ENCODE peak calls at places on chromosomes 12 and 14, in four cellular contexts. Q is keratinocyte, R is testis, T is A673. X is an unnamed sample. For H3K4me1, the result is how much of the 10 kb centered on the place peaks cover.

GRCh38 chr12:69534389-69534822 is 50.9 kb upstream of the CCT2 start:
- DNase-seq in T (peak), Q (peak), R (peak), X (peak)

GRCh38 chr12:117538032-117538690 is 176.7 kb upstream of the NOS1 start:
- DNase-seq in Q (no peak), R (no peak), T (no peak), X (no peak)

GRCh38 chr12:94327819-94328218 is 131.8 kb downstream of the CEP83 start:
- DNase-seq in Q (no peak), T (no peak), R (no peak), X (no peak)

GRCh38 chr12:117863004-117863709 is 105.6 kb downstream of the KSR2 start:
- DNase-seq in R (no peak), T (no peak), Q (no peak), X (no peak)

GRCh38 chr14:22427771-22428228 is 161.2 kb downstream of the DAD1 start:
- DNase-seq in R (no peak), Q (no peak), T (peak), X (no peak)

GRCh38 chr14:55136868-55137785 is 8.1 kb downstream of the LGALS3 start:
- DNase-seq in Q (no peak), R (peak), T (no peak), X (no peak)

GRCh38 chr12:22287776-22288621 is 46.5 kb downstream of the ST8SIA1 start:
- DNase-seq in T (no peak), R (no peak), Q (no peak), X (no peak)

GRCh38 chr14:69739486-69739885 is 27.5 kb upstream of the SRSF5 start:
- DNase-seq in T (no peak), R (no peak), Q (no peak), X (no peak)

GRCh38 chr14:61033024-61033423 is 52.0 kb downstream of the SLC38A6 start:
- DNase-seq in R (no peak), T (no peak), Q (no peak), X (no peak)

GRCh38 chr12:21305666-21306065 is 29.1 kb downstream of the SLCO1A2 start:
- DNase-seq in Q (no peak), T (no peak), R (no peak), X (no peak)

GRCh38 chr12:115712676-115713075 is 564.8 kb downstream of the MED13L start:
- DNase-seq in T (no peak), Q (no peak), R (no peak), X (no peak)
- H3K4me1 ChIP-seq in T (under half), Q (under half), R (under half), X (under half)

DNA sequence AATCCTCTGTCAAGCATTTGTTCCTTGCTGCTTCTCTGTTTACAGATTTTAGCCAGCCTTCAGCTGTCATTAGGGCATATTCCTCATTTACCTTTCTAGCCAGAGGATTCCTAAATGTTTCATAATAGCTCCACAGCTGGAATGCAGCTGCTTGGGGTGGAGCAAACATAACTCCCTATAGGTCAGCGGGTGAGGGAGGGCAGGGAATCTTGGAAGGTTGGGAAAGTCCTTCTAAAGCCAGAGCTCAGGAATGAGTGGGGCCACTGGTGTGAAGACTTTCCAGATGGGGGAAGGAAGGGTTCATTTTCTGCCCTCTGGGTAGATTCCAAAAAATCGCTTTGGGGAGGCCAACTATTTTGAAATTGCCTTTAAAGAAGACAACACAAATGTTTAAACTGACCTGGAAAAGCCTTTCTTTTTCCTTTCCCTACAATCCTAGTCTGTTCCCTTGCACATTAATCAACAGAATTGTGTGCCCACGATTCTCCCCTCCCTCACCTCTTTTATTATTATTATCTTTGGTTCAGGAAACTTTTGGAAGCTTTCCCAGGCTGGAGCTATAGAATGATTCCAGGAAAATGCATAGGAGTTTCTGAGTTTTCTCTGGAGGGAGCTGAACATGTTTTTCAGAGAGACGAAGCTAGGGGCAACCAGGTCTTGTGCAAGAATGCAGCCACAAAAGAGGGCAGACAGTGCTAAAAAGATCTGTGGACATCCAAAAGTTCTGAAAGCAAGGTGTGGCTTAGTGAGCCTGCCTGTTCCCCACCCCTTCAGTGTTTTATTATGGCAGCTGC is 16.5 kb upstream of the IRF2BPL start:
- DNase-seq in T (no peak), Q (no peak), R (peak), X (peak)
- H3K4me1 ChIP-seq in T (half or more), Q (half or more), R (half or more), X (half or more)

GRCh38 chr12:684416-684815 is 21.2 kb upstream of the NINJ2 start:
- DNase-seq in R (no peak), T (no peak), Q (no peak), X (no peak)
- H3K4me1 ChIP-seq in R (under half), T (under half), Q (under half), X (under half)

GRCh38 chr14:74126315-74126714 is 41.6 kb downstream of the LIN52 start:
- DNase-seq in T (no peak), R (no peak), Q (no peak), X (no peak)
- H3K4me1 ChIP-seq in T (under half), R (under half), Q (under half), X (under half)

GRCh38 chr12:77916276-77916675 is 85.6 kb downstream of the NAV3 start:
- DNase-seq in T (peak), R (no peak), Q (no peak), X (no peak)

DNA sequence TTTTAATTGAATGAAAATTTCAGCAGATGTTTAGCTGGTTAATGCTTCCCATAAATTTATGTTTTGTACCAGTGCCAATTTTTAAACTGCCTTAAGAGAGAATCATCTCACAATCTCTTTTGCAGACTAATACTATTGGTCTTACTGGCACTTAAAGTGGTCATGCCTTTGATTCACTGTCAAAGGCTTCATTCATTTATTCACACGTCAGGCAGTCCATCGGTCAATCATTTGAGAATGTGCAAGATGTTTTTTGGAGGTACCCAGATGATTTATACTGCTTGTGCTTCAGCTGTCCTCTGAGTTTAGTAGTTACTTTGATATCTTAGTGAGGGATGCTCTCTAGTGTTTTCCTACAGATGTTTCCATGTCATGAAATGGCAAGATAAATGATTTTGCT is 83.4 kb downstream of the NAV3 start:
- DNase-seq in T (peak), R (no peak), Q (no peak), X (no peak)
- H3K4me1 ChIP-seq in T (under half), R (under half), Q (under half), X (under half)

GRCh38 chr12:95554532-95555071 is 3.3 kb upstream of the USP44 start:
- DNase-seq in R (no peak), T (no peak), Q (no peak), X (no peak)

GRCh38 chr12:95551305-95551704 is at the start of gene USP44:
- DNase-seq in R (no peak), Q (no peak), T (no peak), X (no peak)

GRCh38 chr12:95549392-95550084 is 1.7 kb downstream of the USP44 start:
- DNase-seq in Q (no peak), T (no peak), R (no peak), X (no peak)

GRCh38 chr12:95553202-95553943 is 2.1 kb upstream of the USP44 start:
- DNase-seq in Q (no peak), R (no peak), T (no peak), X (no peak)

GRCh38 chr12:95551913-95552516 is 739 bp upstream of the USP44 start:
- DNase-seq in R (no peak), Q (no peak), T (no peak), X (no peak)
- H3K4me1 ChIP-seq in R (under half), Q (under half), T (under half), X (under half)

DNA sequence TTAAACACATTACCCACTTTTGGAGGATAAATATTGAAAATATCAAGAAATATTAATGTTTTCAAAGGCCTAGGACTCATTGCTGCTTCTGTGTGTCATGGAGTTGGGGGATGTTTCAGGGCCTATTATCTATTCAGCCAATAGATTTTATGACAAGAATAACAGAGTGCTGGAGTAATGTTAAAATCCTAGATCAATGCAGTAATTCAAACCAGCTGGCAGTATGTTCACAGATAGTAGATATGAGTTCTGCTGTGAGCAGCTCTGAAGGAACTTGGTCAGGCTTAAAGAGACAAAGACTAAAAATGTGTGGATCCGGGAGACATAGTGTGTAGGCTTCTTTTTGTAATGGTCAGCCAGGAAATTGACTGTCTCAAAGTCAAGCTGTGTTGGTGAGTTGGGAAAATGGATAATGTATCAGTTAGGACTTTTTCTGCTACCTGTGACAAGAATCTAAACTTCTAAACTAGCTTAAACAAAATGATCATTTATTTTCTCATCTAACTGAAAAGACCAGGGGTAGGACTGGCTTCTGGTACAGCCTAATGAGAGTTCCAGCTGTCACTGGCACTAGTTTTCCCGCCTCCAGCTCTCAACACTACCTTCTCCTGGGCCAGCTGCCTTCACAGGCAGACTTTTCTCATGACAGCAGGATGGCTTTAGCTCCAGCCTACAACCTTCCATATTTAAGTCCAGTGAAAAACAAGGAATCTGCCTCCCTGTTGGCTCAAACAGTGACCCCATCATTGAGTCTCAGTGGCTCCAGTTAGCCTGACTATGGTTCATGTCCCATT is 16.3 kb upstream of the POLR3B start:
- DNase-seq in Q (no peak), R (no peak), T (no peak), X (peak)
- H3K4me1 ChIP-seq in Q (under half), R (under half), T (under half), X (under half)